ENCODE peak calls at places on chromosomes 12 and 14, in four cellular contexts. One of them, this sample, is unnamed.

GRCh38 chr12:39581592-39581991 is 38.0 kb downstream of the ABCD2 start:
- DNase-seq in HT1080: peak; percentile 37
- DNase-seq in nephron progenitor cell: no peak
- DNase-seq in uterus: no peak
- DNase-seq in this sample: peak; percentile 7

GRCh38 chr12:92085040-92085439 is 60.6 kb downstream of the BTG1 start:
- DNase-seq in HT1080: no peak
- DNase-seq in nephron progenitor cell: no peak
- DNase-seq in uterus: no peak
- DNase-seq in this sample: peak; percentile 30

GRCh38 chr12:81615031-81615430 is 144.1 kb downstream of the PPFIA2 start:
- DNase-seq in nephron progenitor cell: no peak
- DNase-seq in uterus: no peak
- DNase-seq in HT1080: peak; percentile 2
- DNase-seq in this sample: no peak

GRCh38 chr12:68631177-68631576 is 20.5 kb downstream of the RAP1B start:
- DNase-seq in uterus: no peak
- DNase-seq in nephron progenitor cell: no peak
- DNase-seq in HT1080: no peak
- DNase-seq in this sample: no peak

GRCh38 chr12:58639323-58639934 is 280.9 kb downstream of the LRIG3 start:
- DNase-seq in nephron progenitor cell: no peak
- DNase-seq in uterus: no peak
- DNase-seq in HT1080: no peak
- DNase-seq in this sample: peak; percentile 4

GRCh38 chr12:44217146-44217883 is 381.4 kb downstream of the TMEM117 start:
- DNase-seq in uterus: no peak
- DNase-seq in nephron progenitor cell: no peak
- DNase-seq in HT1080: peak; percentile 3
- DNase-seq in this sample: no peak

GRCh38 chr12:127745466-127746220 is 521.3 kb upstream of the TMEM132C start:
- DNase-seq in nephron progenitor cell: no peak
- DNase-seq in HT1080: no peak
- DNase-seq in uterus: no peak
- DNase-seq in this sample: peak; percentile 37

GRCh38 chr12:132579747-132580146 is 30.6 kb downstream of the LRCOL1 start:
- DNase-seq in HT1080: no peak
- DNase-seq in nephron progenitor cell: no peak
- DNase-seq in uterus: no peak
- DNase-seq in this sample: no peak

GRCh38 chr12:14239350-14239934 is 126.0 kb upstream of the ATF7IP start:
- DNase-seq in uterus: peak; percentile 24
- DNase-seq in nephron progenitor cell: peak; percentile 60
- DNase-seq in HT1080: no peak
- DNase-seq in this sample: peak; percentile 93

GRCh38 chr12:89636776-89637160 is 71.9 kb downstream of the ATP2B1 start:
- DNase-seq in HT1080: no peak
- DNase-seq in nephron progenitor cell: no peak
- DNase-seq in uterus: no peak
- DNase-seq in this sample: no peak

GRCh38 chr12:124685689-124685993 is 118.2 kb upstream of the NCOR2 start:
- DNase-seq in nephron progenitor cell: no peak
- DNase-seq in HT1080: no peak
- DNase-seq in uterus: no peak
- DNase-seq in this sample: no peak

GRCh38 chr14:67464377-67464776 is 24.1 kb downstream of the TMEM229B start:
- DNase-seq in uterus: no peak
- DNase-seq in HT1080: no peak
- DNase-seq in nephron progenitor cell: no peak
- DNase-seq in this sample: no peak

GRCh38 chr12:93978553-93978952 is 169.8 kb upstream of the PLXNC1 start:
- DNase-seq in uterus: peak; percentile 41
- DNase-seq in nephron progenitor cell: no peak
- DNase-seq in HT1080: no peak
- DNase-seq in this sample: peak; percentile 87

GRCh38 chr14:43539210-43539609 is 967.9 kb downstream of the FSCB start:
- DNase-seq in nephron progenitor cell: no peak
- DNase-seq in HT1080: peak; percentile 51
- DNase-seq in uterus: no peak
- DNase-seq in this sample: no peak

GRCh38 chr14:31257244-31257553 is 49.6 kb upstream of the HECTD1 start:
- DNase-seq in nephron progenitor cell: no peak
- DNase-seq in uterus: no peak
- DNase-seq in HT1080: no peak
- DNase-seq in this sample: no peak

GRCh38 chr12:98228619-98229538 is 286.5 kb upstream of the TMPO start:
- DNase-seq in uterus: no peak
- DNase-seq in nephron progenitor cell: no peak
- DNase-seq in HT1080: no peak
- DNase-seq in this sample: no peak

GRCh38 chr12:3752741-3753486 is at the start of gene CRACR2A:
- DNase-seq in nephron progenitor cell: peak; percentile 86
- DNase-seq in HT1080: peak; percentile 83
- DNase-seq in uterus: peak; percentile 42
- DNase-seq in this sample: peak; percentile 71

GRCh38 chr14:67137744-67138371 is 51.4 kb upstream of the GARIN2 start:
- DNase-seq in uterus: no peak
- DNase-seq in HT1080: no peak
- DNase-seq in nephron progenitor cell: no peak
- DNase-seq in this sample: peak; percentile 18

GRCh38 chr12:73892181-73892580 is 645.5 kb upstream of the ATXN7L3B start:
- DNase-seq in nephron progenitor cell: no peak
- DNase-seq in HT1080: peak; percentile 37
- DNase-seq in uterus: no peak
- DNase-seq in this sample: no peak

GRCh38 chr14:22907429-22907828 is 11.5 kb downstream of the RBM23 start:
- DNase-seq in nephron progenitor cell: no peak
- DNase-seq in HT1080: no peak
- DNase-seq in uterus: no peak
- DNase-seq in this sample: no peak

GRCh38 chr12:92105676-92106075 is 40.0 kb downstream of the BTG1 start:
- DNase-seq in nephron progenitor cell: no peak
- DNase-seq in uterus: no peak
- DNase-seq in HT1080: no peak
- DNase-seq in this sample: no peak

GRCh38 chr14:96592591-96593388 is 90.6 kb downstream of the PAPOLA start:
- DNase-seq in nephron progenitor cell: peak; percentile 67
- DNase-seq in uterus: no peak
- DNase-seq in HT1080: no peak
- DNase-seq in this sample: no peak

GRCh38 chr14:99809376-99809775 is 16.2 kb downstream of the EML1 start:
- DNase-seq in nephron progenitor cell: no peak
- DNase-seq in HT1080: no peak
- DNase-seq in uterus: peak; percentile 85
- DNase-seq in this sample: peak; percentile 70

GRCh38 chr12:85322715-85323114 is 42.7 kb downstream of the ALX1 start:
- DNase-seq in HT1080: no peak
- DNase-seq in uterus: no peak
- DNase-seq in nephron progenitor cell: no peak
- DNase-seq in this sample: no peak

GRCh38 chr14:71228711-71229110 is 321.5 kb downstream of the PCNX1 start:
- DNase-seq in HT1080: peak; percentile 54
- DNase-seq in uterus: no peak
- DNase-seq in nephron progenitor cell: no peak
- DNase-seq in this sample: no peak

GRCh38 chr14:95482967-95483842 is 33.2 kb downstream of the SYNE3 start:
- DNase-seq in nephron progenitor cell: no peak
- DNase-seq in HT1080: peak; percentile 98
- DNase-seq in uterus: peak; percentile 83
- DNase-seq in this sample: peak; percentile 94

GRCh38 chr14:64686216-64686615 is 18.0 kb upstream of the PLEKHG3 start:
- DNase-seq in nephron progenitor cell: no peak
- DNase-seq in uterus: no peak
- DNase-seq in HT1080: no peak
- DNase-seq in this sample: no peak

GRCh38 chr12:51381226-51382079 is 9.8 kb downstream of the GALNT6 start:
- DNase-seq in HT1080: no peak
- DNase-seq in uterus: no peak
- DNase-seq in nephron progenitor cell: no peak
- DNase-seq in this sample: peak; percentile 8

GRCh38 chr14:30464481-30464880 is 94.5 kb upstream of the G2E3 start:
- DNase-seq in nephron progenitor cell: no peak
- DNase-seq in uterus: no peak
- DNase-seq in HT1080: no peak
- DNase-seq in this sample: no peak

GRCh38 chr12:119659289-119659897 is 8.5 kb upstream of the PRKAB1 start:
- DNase-seq in uterus: no peak
- DNase-seq in HT1080: no peak
- DNase-seq in nephron progenitor cell: peak; percentile 54
- DNase-seq in this sample: no peak

GRCh38 chr12:113334786-113335539 is at the start of gene SLC8B1:
- DNase-seq in HT1080: peak; percentile 69
- DNase-seq in nephron progenitor cell: peak; percentile 95
- DNase-seq in uterus: peak; percentile 85
- DNase-seq in this sample: peak; percentile 75

GRCh38 chr12:76346798-76347420 is 1.3 kb downstream of the BBS10 start:
- DNase-seq in nephron progenitor cell: no peak
- DNase-seq in HT1080: peak; percentile 72
- DNase-seq in uterus: no peak
- DNase-seq in this sample: peak; percentile 68